ENCODE peak calls at places on chromosomes 16 and 17, in four cellular contexts. One of them, this sample, is unnamed. For H3K27me3, the result is how much of the 10 kb centered on the place peaks cover.

GRCh38 chr17:69733171-69734014 is 318.9 kb downstream of the MAP2K6 start:
- DNase-seq in heart left ventricle: peak
- DNase-seq in H1: no peak
- DNase-seq in GM23248: peak
- DNase-seq in this sample: no peak

GRCh38 chr17:7389924-7390910 is 4.1 kb downstream of the PLSCR3 start:
- DNase-seq in H1: no peak
- DNase-seq in GM23248: no peak
- DNase-seq in heart left ventricle: no peak
- DNase-seq in this sample: no peak

GRCh38 chr17:55072910-55073309 is 104.3 kb downstream of the STXBP4 start:
- DNase-seq in heart left ventricle: no peak
- DNase-seq in GM23248: peak
- DNase-seq in H1: no peak
- DNase-seq in this sample: no peak

GRCh38 chr16:29821663-29822115 is 1.4 kb downstream of the MVP start:
- DNase-seq in heart left ventricle: peak
- DNase-seq in H1: no peak
- DNase-seq in GM23248: peak
- DNase-seq in this sample: no peak

GRCh38 chr17:76476736-76477135 is 9.3 kb downstream of the AANAT start:
- DNase-seq in heart left ventricle: no peak
- DNase-seq in GM23248: no peak
- DNase-seq in H1: no peak
- DNase-seq in this sample: no peak

GRCh38 chr17:55356440-55357328 is 65.0 kb downstream of the MMD start:
- DNase-seq in GM23248: peak
- DNase-seq in heart left ventricle: peak
- DNase-seq in H1: peak
- DNase-seq in this sample: peak

GRCh38 chr16:84925773-84926372 is 85.5 kb downstream of the ZDHHC7 start:
- DNase-seq in GM23248: no peak
- DNase-seq in heart left ventricle: no peak
- DNase-seq in H1: no peak
- DNase-seq in this sample: no peak

GRCh38 chr17:7004398-7005253 is 7.8 kb upstream of the RNASEK start:
- DNase-seq in heart left ventricle: no peak
- DNase-seq in GM23248: peak
- DNase-seq in H1: no peak
- DNase-seq in this sample: peak

GRCh38 chr16:53089434-53090270 is 34.9 kb downstream of the CHD9 start:
- DNase-seq in H1: no peak
- DNase-seq in GM23248: peak
- DNase-seq in heart left ventricle: peak
- DNase-seq in this sample: no peak

GRCh38 chr16:27106305-27106704 is 39.6 kb downstream of the C16orf82 start:
- DNase-seq in H1: no peak
- DNase-seq in heart left ventricle: no peak
- DNase-seq in GM23248: no peak
- DNase-seq in this sample: no peak

GRCh38 chr16:53892155-53892554 is 188.2 kb downstream of the FTO start:
- DNase-seq in GM23248: peak
- DNase-seq in heart left ventricle: no peak
- DNase-seq in H1: no peak
- DNase-seq in this sample: no peak

GRCh38 chr16:80092686-80093085 is 448.1 kb upstream of the DYNLRB2 start:
- DNase-seq in GM23248: peak
- DNase-seq in H1: no peak
- DNase-seq in heart left ventricle: no peak
- DNase-seq in this sample: no peak

GRCh38 chr16:54460254-54460860 is 173.8 kb upstream of the IRX3 start:
- DNase-seq in heart left ventricle: no peak
- DNase-seq in GM23248: peak
- DNase-seq in H1: no peak
- DNase-seq in this sample: no peak

GRCh38 chr16:20910781-20911321 is 10.3 kb downstream of the LYRM1 start:
- DNase-seq in GM23248: peak
- DNase-seq in heart left ventricle: no peak
- DNase-seq in H1: no peak
- DNase-seq in this sample: no peak

GRCh38 chr16:16045879-16046278 is 96.5 kb downstream of the ABCC1 start:
- DNase-seq in heart left ventricle: no peak
- DNase-seq in H1: no peak
- DNase-seq in GM23248: peak
- DNase-seq in this sample: no peak

GRCh38 chr17:64641499-64641898 is 20.6 kb downstream of the SMURF2 start:
- DNase-seq in H1: no peak
- DNase-seq in GM23248: peak
- DNase-seq in heart left ventricle: no peak
- DNase-seq in this sample: no peak

GRCh38 chr17:28446716-28447395 is 26.6 kb upstream of the SLC13A2 start:
- DNase-seq in H1: no peak
- DNase-seq in GM23248: no peak
- DNase-seq in heart left ventricle: no peak
- DNase-seq in this sample: no peak

GRCh38 chr17:68452724-68453290 is 4.5 kb downstream of the WIPI1 start:
- DNase-seq in H1: no peak
- DNase-seq in GM23248: no peak
- DNase-seq in heart left ventricle: no peak
- DNase-seq in this sample: no peak

GRCh38 chr16:10878644-10879498 is 1.9 kb downstream of the CIITA start:
- DNase-seq in GM23248: peak
- DNase-seq in H1: no peak
- DNase-seq in heart left ventricle: peak
- DNase-seq in this sample: no peak

GRCh38 chr17:77863814-77864161 is 94.7 kb upstream of the TNRC6C start:
- DNase-seq in heart left ventricle: peak
- DNase-seq in GM23248: peak
- DNase-seq in H1: no peak
- DNase-seq in this sample: no peak

GRCh38 chr16:64225036-64225435 is 896.8 kb downstream of the CDH11 start:
- DNase-seq in GM23248: no peak
- DNase-seq in H1: no peak
- DNase-seq in heart left ventricle: no peak
- DNase-seq in this sample: no peak

GRCh38 chr17:55500103-55500502 is 11.1 kb downstream of the SMIM36 start:
- DNase-seq in H1: no peak
- DNase-seq in GM23248: no peak
- DNase-seq in heart left ventricle: no peak
- DNase-seq in this sample: no peak

GRCh38 chr17:77146882-77147281 is 6.1 kb downstream of the SEC14L1 start:
- DNase-seq in heart left ventricle: peak
- DNase-seq in GM23248: no peak
- DNase-seq in H1: no peak
- DNase-seq in this sample: no peak

GRCh38 chr16:3578121-3578520 is 918 bp upstream of the NLRC3 start:
- DNase-seq in H1: no peak
- DNase-seq in GM23248: no peak
- DNase-seq in heart left ventricle: no peak
- DNase-seq in this sample: peak

GRCh38 chr16:67649494-67649931 is 4.6 kb downstream of the CARMIL2 start:
- DNase-seq in H1: no peak
- DNase-seq in GM23248: peak
- DNase-seq in heart left ventricle: no peak
- DNase-seq in this sample: no peak

GRCh38 chr16:1706386-1707192 is 594 bp downstream of the MAPK8IP3 start:
- DNase-seq in GM23248: peak
- DNase-seq in heart left ventricle: peak
- DNase-seq in H1: no peak
- DNase-seq in this sample: peak

GRCh38 chr16:80804451-80805383 is at the start of gene CDYL2:
- DNase-seq in GM23248: peak
- DNase-seq in heart left ventricle: peak
- DNase-seq in H1: no peak
- DNase-seq in this sample: no peak

GRCh38 chr17:55765472-55765871 is 14.6 kb downstream of the PCTP start:
- DNase-seq in GM23248: no peak
- DNase-seq in heart left ventricle: no peak
- DNase-seq in H1: no peak
- DNase-seq in this sample: no peak

GRCh38 chr17:28471531-28472342 is 1.7 kb upstream of the SLC13A2 start:
- DNase-seq in heart left ventricle: no peak
- DNase-seq in GM23248: no peak
- DNase-seq in H1: no peak
- DNase-seq in this sample: no peak

GRCh38 chr17:35088647-35088910 is 25.1 kb upstream of the RFFL start:
- DNase-seq in heart left ventricle: no peak
- DNase-seq in GM23248: no peak
- DNase-seq in H1: no peak
- DNase-seq in this sample: no peak

GRCh38 chr17:62631086-62631935 is 3.8 kb downstream of the MRC2 start:
- DNase-seq in H1: no peak
- DNase-seq in heart left ventricle: no peak
- DNase-seq in GM23248: no peak
- DNase-seq in this sample: no peak

GRCh38 chr17:62630365-62631085 is 3.1 kb downstream of the MRC2 start:
- DNase-seq in H1: no peak
- DNase-seq in heart left ventricle: peak
- DNase-seq in GM23248: peak
- DNase-seq in this sample: no peak

GRCh38 chr17:62627904-62628603 is 584 bp downstream of the MRC2 start:
- DNase-seq in H1: no peak
- DNase-seq in GM23248: peak
- DNase-seq in heart left ventricle: peak
- DNase-seq in this sample: peak

GRCh38 chr17:62628845-62629555 is 1.5 kb downstream of the MRC2 start:
- DNase-seq in H1: no peak
- DNase-seq in GM23248: peak
- DNase-seq in heart left ventricle: peak
- DNase-seq in this sample: no peak

DNA sequence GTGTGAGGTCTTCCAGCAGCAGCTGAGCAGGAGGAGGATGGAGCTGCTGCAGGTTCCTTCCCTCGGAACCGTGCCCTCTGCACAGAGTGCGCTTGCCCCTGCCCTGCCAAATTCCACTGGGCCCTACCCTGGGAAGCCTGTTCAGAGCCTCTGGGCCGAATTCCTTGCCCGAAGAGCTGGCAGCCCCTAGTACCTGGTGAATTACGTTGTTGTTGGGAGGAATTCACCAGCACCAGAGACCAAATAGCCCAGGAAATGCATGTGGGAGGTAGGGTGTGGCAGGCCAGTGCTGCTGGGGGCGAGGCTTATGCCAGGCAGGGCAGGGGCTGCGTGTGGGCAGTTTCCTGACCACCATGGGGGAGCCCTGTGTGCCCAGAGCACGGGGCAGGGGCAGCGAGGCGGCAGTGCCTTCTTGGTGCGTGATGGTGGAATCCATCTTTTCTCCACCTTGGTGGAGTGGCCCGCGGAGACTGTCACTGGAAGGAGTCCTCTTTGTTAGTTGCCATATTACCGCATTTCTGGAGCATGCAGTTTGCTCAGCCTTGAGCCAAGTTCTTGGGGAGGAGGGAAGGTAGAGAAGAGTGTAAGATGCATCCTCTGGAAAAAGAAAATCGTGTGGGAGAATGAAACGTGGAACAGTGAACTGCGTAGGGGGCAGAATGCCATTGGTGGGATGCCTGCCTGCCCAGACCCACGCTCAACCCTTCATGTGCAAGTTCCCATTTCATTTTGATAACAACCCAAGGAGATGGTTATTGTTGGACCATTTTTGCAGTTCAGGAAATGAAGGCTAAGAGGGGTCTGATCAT is 2.3 kb downstream of the MRC2 start:
- DNase-seq in heart left ventricle: peak
- DNase-seq in H1: no peak
- DNase-seq in GM23248: peak
- DNase-seq in this sample: no peak
- H3K27me3 ChIP-seq in heart left ventricle: under half
- H3K27me3 ChIP-seq in H1: under half
- H3K27me3 ChIP-seq in GM23248: under half
- H3K27me3 ChIP-seq in this sample: under half

GRCh38 chr17:79022507-79022991 is 1.4 kb upstream of the C1QTNF1 start:
- DNase-seq in heart left ventricle: peak
- DNase-seq in GM23248: no peak
- DNase-seq in H1: no peak
- DNase-seq in this sample: no peak
- H3K27me3 ChIP-seq in heart left ventricle: under half
- H3K27me3 ChIP-seq in GM23248: under half
- H3K27me3 ChIP-seq in H1: half or more
- H3K27me3 ChIP-seq in this sample: under half

GRCh38 chr16:89572042-89572441 is 3.5 kb upstream of the CPNE7 start:
- DNase-seq in GM23248: peak
- DNase-seq in H1: no peak
- DNase-seq in heart left ventricle: no peak
- DNase-seq in this sample: no peak

GRCh38 chr16:89571636-89572035 is 3.9 kb upstream of the CPNE7 start:
- DNase-seq in H1: no peak
- DNase-seq in GM23248: no peak
- DNase-seq in heart left ventricle: no peak
- DNase-seq in this sample: no peak

GRCh38 chr16:89574681-89575246 is 794 bp upstream of the CPNE7 start:
- DNase-seq in GM23248: peak
- DNase-seq in H1: no peak
- DNase-seq in heart left ventricle: no peak
- DNase-seq in this sample: peak

GRCh38 chr16:89573826-89574680 is 1.5 kb upstream of the CPNE7 start:
- DNase-seq in heart left ventricle: no peak
- DNase-seq in H1: no peak
- DNase-seq in GM23248: no peak
- DNase-seq in this sample: no peak

GRCh38 chr16:89572478-89573205 is 2.9 kb upstream of the CPNE7 start:
- DNase-seq in GM23248: no peak
- DNase-seq in heart left ventricle: no peak
- DNase-seq in H1: no peak
- DNase-seq in this sample: no peak
- H3K27me3 ChIP-seq in GM23248: under half
- H3K27me3 ChIP-seq in heart left ventricle: under half
- H3K27me3 ChIP-seq in H1: under half
- H3K27me3 ChIP-seq in this sample: under half

DNA sequence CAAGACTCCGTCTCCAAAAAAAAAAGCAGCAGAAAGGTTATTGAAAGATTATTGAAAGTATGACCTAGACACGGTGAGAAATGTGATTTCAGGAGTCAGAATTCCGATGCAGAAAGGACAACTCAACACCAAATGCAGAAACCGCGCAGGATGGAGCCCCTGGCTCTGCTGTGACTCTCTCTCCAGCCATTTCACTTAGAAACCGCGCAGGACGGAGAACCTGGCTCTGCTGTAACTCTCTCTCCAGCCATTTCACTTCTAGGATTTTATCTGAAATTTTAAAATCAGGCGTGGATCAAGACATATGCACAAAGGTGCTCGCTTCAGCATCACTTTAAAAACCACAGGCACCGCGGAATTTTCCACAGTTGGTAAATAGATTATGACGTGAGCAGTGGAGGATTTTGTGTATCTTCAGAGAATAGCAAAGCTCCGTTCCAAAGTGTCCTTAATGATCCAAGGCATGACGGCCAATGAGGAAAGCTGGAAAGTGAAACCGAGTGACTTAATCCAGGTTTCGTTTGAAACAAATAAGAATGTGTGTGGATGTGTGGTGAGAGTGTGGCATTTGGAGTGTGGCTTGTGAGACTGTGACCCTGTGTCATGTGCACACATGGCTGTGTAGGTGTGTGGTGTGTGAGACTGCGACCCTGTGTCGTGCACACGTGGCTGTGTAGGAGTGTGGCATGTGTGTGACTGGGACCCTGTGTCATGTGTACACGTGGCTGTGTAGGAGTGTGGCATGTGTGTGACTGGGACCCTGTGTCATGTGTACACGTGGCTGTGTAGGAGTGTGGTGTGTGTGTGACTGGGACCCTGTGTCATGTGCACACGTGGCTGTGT is 9.5 kb downstream of the UTS2R start:
- DNase-seq in heart left ventricle: no peak
- DNase-seq in H1: no peak
- DNase-seq in GM23248: peak
- DNase-seq in this sample: no peak
- H3K27me3 ChIP-seq in heart left ventricle: under half
- H3K27me3 ChIP-seq in H1: under half
- H3K27me3 ChIP-seq in GM23248: under half
- H3K27me3 ChIP-seq in this sample: under half

This sample was measured in naive thymus-derived CD4-positive, alpha-beta T cell.